ENCODE peak calls at places on chromosomes 1 and 21, in seven cellular contexts. One of them, this sample, is unnamed.

GRCh38 chr1:2966940-2967725 is 54.1 kb upstream of the ACTRT2 start:
- DNase-seq in dorsolateral prefrontal cortex: peak; percentile 82
- DNase-seq in cardiac fibroblast: no peak
- DNase-seq in AG08396: no peak
- DNase-seq in heart right ventricle: no peak
- DNase-seq in IMR-90: no peak
- DNase-seq in activated naive CD4-positive, alpha-beta T cell treated with anti-CD3 and anti-CD28 coated beads for 36 hours: no peak
- DNase-seq in this sample: no peak

GRCh38 chr1:59223943-59224639 is 72.8 kb upstream of the FGGY start:
- DNase-seq in cardiac fibroblast: peak; percentile 68
- DNase-seq in AG08396: no peak
- DNase-seq in IMR-90: peak; percentile 20
- DNase-seq in activated naive CD4-positive, alpha-beta T cell treated with anti-CD3 and anti-CD28 coated beads for 36 hours: no peak
- DNase-seq in dorsolateral prefrontal cortex: no peak
- DNase-seq in heart right ventricle: no peak
- DNase-seq in this sample: peak; percentile 41

GRCh38 chr1:218668151-218668550 is 323.0 kb downstream of the TGFB2 start:
- DNase-seq in AG08396: no peak
- DNase-seq in heart right ventricle: no peak
- DNase-seq in IMR-90: no peak
- DNase-seq in activated naive CD4-positive, alpha-beta T cell treated with anti-CD3 and anti-CD28 coated beads for 36 hours: no peak
- DNase-seq in cardiac fibroblast: peak; percentile 33
- DNase-seq in dorsolateral prefrontal cortex: no peak
- DNase-seq in this sample: no peak

GRCh38 chr1:229599218-229599812 is 26.6 kb downstream of the TAF5L start:
- DNase-seq in IMR-90: no peak
- DNase-seq in dorsolateral prefrontal cortex: no peak
- DNase-seq in heart right ventricle: no peak
- DNase-seq in activated naive CD4-positive, alpha-beta T cell treated with anti-CD3 and anti-CD28 coated beads for 36 hours: no peak
- DNase-seq in cardiac fibroblast: peak; percentile 31
- DNase-seq in AG08396: no peak
- DNase-seq in this sample: no peak

GRCh38 chr1:43651188-43651587 is 1.2 kb downstream of the KDM4A start:
- DNase-seq in activated naive CD4-positive, alpha-beta T cell treated with anti-CD3 and anti-CD28 coated beads for 36 hours: no peak
- DNase-seq in AG08396: no peak
- DNase-seq in IMR-90: no peak
- DNase-seq in dorsolateral prefrontal cortex: no peak
- DNase-seq in heart right ventricle: no peak
- DNase-seq in cardiac fibroblast: no peak
- DNase-seq in this sample: no peak

GRCh38 chr1:234970731-234971476 is 157.7 kb downstream of the TOMM20 start:
- DNase-seq in cardiac fibroblast: peak; percentile 98
- DNase-seq in activated naive CD4-positive, alpha-beta T cell treated with anti-CD3 and anti-CD28 coated beads for 36 hours: peak; percentile 60
- DNase-seq in heart right ventricle: peak; percentile 67
- DNase-seq in AG08396: peak; percentile 85
- DNase-seq in dorsolateral prefrontal cortex: peak; percentile 67
- DNase-seq in IMR-90: peak; percentile 98
- DNase-seq in this sample: peak; percentile 97

GRCh38 chr21:43815107-43815742 is 25.8 kb downstream of the RRP1 start:
- DNase-seq in activated naive CD4-positive, alpha-beta T cell treated with anti-CD3 and anti-CD28 coated beads for 36 hours: no peak
- DNase-seq in AG08396: no peak
- DNase-seq in dorsolateral prefrontal cortex: no peak
- DNase-seq in heart right ventricle: no peak
- DNase-seq in IMR-90: no peak
- DNase-seq in cardiac fibroblast: no peak
- DNase-seq in this sample: no peak

GRCh38 chr1:26417111-26417510 is 6.5 kb downstream of the LIN28A start:
- DNase-seq in dorsolateral prefrontal cortex: peak; percentile 73
- DNase-seq in AG08396: peak; percentile 70
- DNase-seq in heart right ventricle: peak; percentile 72
- DNase-seq in cardiac fibroblast: peak; percentile 73
- DNase-seq in IMR-90: peak; percentile 64
- DNase-seq in activated naive CD4-positive, alpha-beta T cell treated with anti-CD3 and anti-CD28 coated beads for 36 hours: peak; percentile 92
- DNase-seq in this sample: peak; percentile 63

GRCh38 chr1:153663211-153663610 is 4.7 kb downstream of the SNAPIN start:
- DNase-seq in activated naive CD4-positive, alpha-beta T cell treated with anti-CD3 and anti-CD28 coated beads for 36 hours: no peak
- DNase-seq in heart right ventricle: no peak
- DNase-seq in IMR-90: peak; percentile 65
- DNase-seq in cardiac fibroblast: peak; percentile 48
- DNase-seq in AG08396: no peak
- DNase-seq in dorsolateral prefrontal cortex: no peak
- DNase-seq in this sample: peak; percentile 51

GRCh38 chr1:46556822-46557221 is 5.4 kb upstream of the KNCN start:
- DNase-seq in AG08396: peak; percentile 69
- DNase-seq in heart right ventricle: no peak
- DNase-seq in activated naive CD4-positive, alpha-beta T cell treated with anti-CD3 and anti-CD28 coated beads for 36 hours: no peak
- DNase-seq in cardiac fibroblast: peak; percentile 54
- DNase-seq in dorsolateral prefrontal cortex: no peak
- DNase-seq in IMR-90: peak; percentile 56
- DNase-seq in this sample: peak; percentile 52

GRCh38 chr21:35268817-35269216 is 219.7 kb upstream of the RUNX1 start:
- DNase-seq in AG08396: no peak
- DNase-seq in activated naive CD4-positive, alpha-beta T cell treated with anti-CD3 and anti-CD28 coated beads for 36 hours: no peak
- DNase-seq in heart right ventricle: no peak
- DNase-seq in dorsolateral prefrontal cortex: no peak
- DNase-seq in cardiac fibroblast: no peak
- DNase-seq in IMR-90: no peak
- DNase-seq in this sample: no peak

GRCh38 chr1:157948547-157949152 is 44.8 kb upstream of the KIRREL1 start:
- DNase-seq in heart right ventricle: no peak
- DNase-seq in dorsolateral prefrontal cortex: no peak
- DNase-seq in activated naive CD4-positive, alpha-beta T cell treated with anti-CD3 and anti-CD28 coated beads for 36 hours: peak; percentile 26
- DNase-seq in cardiac fibroblast: peak; percentile 41
- DNase-seq in IMR-90: peak; percentile 42
- DNase-seq in AG08396: peak; percentile 16
- DNase-seq in this sample: no peak

GRCh38 chr1:165539306-165539705 is 4.5 kb upstream of the LRRC52 start:
- DNase-seq in IMR-90: no peak
- DNase-seq in AG08396: no peak
- DNase-seq in dorsolateral prefrontal cortex: no peak
- DNase-seq in cardiac fibroblast: no peak
- DNase-seq in heart right ventricle: no peak
- DNase-seq in activated naive CD4-positive, alpha-beta T cell treated with anti-CD3 and anti-CD28 coated beads for 36 hours: no peak
- DNase-seq in this sample: no peak

GRCh38 chr1:234238060-234238459 is 135.2 kb upstream of the COA6 start:
- DNase-seq in heart right ventricle: no peak
- DNase-seq in dorsolateral prefrontal cortex: no peak
- DNase-seq in cardiac fibroblast: no peak
- DNase-seq in IMR-90: no peak
- DNase-seq in activated naive CD4-positive, alpha-beta T cell treated with anti-CD3 and anti-CD28 coated beads for 36 hours: no peak
- DNase-seq in AG08396: no peak
- DNase-seq in this sample: no peak

GRCh38 chr1:12272770-12273169 is 42.9 kb downstream of the VPS13D start:
- DNase-seq in IMR-90: no peak
- DNase-seq in dorsolateral prefrontal cortex: no peak
- DNase-seq in cardiac fibroblast: no peak
- DNase-seq in activated naive CD4-positive, alpha-beta T cell treated with anti-CD3 and anti-CD28 coated beads for 36 hours: no peak
- DNase-seq in AG08396: no peak
- DNase-seq in heart right ventricle: no peak
- DNase-seq in this sample: no peak

GRCh38 chr1:201245082-201245481 is 38.2 kb upstream of the PKP1 start:
- DNase-seq in cardiac fibroblast: no peak
- DNase-seq in AG08396: no peak
- DNase-seq in dorsolateral prefrontal cortex: no peak
- DNase-seq in IMR-90: no peak
- DNase-seq in heart right ventricle: no peak
- DNase-seq in activated naive CD4-positive, alpha-beta T cell treated with anti-CD3 and anti-CD28 coated beads for 36 hours: no peak
- DNase-seq in this sample: no peak

GRCh38 chr1:179007233-179007632 is 18.5 kb upstream of the FAM20B start:
- DNase-seq in IMR-90: no peak
- DNase-seq in heart right ventricle: no peak
- DNase-seq in cardiac fibroblast: no peak
- DNase-seq in dorsolateral prefrontal cortex: no peak
- DNase-seq in AG08396: no peak
- DNase-seq in activated naive CD4-positive, alpha-beta T cell treated with anti-CD3 and anti-CD28 coated beads for 36 hours: no peak
- DNase-seq in this sample: no peak

GRCh38 chr1:165075725-165076370 is 280.7 kb downstream of the LMX1A start:
- DNase-seq in heart right ventricle: no peak
- DNase-seq in IMR-90: peak; percentile 13
- DNase-seq in activated naive CD4-positive, alpha-beta T cell treated with anti-CD3 and anti-CD28 coated beads for 36 hours: peak; percentile 6
- DNase-seq in dorsolateral prefrontal cortex: no peak
- DNase-seq in cardiac fibroblast: peak; percentile 39
- DNase-seq in AG08396: peak; percentile 17
- DNase-seq in this sample: peak; percentile 16

GRCh38 chr1:16117936-16118335 is 37.9 kb downstream of the EPHA2 start:
- DNase-seq in dorsolateral prefrontal cortex: no peak
- DNase-seq in activated naive CD4-positive, alpha-beta T cell treated with anti-CD3 and anti-CD28 coated beads for 36 hours: no peak
- DNase-seq in heart right ventricle: no peak
- DNase-seq in AG08396: no peak
- DNase-seq in IMR-90: no peak
- DNase-seq in cardiac fibroblast: no peak
- DNase-seq in this sample: no peak

This sample was measured in brain microvascular endothelial cell.